ENCODE peak calls at places on chromosomes 2 and 18, in four cellular contexts. Y is AG08395, G is NCI-H510A treated with DMSO at 0.1 percent for 48 hours, S is Right ventricle myocardium superior. D is an unnamed sample.

GRCh38 chr18:34806527-34806926 is 96.4 kb downstream of the DTNA start:
- DNase-seq in Y (no peak), G (no peak), S (no peak), D (no peak)

GRCh38 chr2:78780321-78780720 is 245.2 kb upstream of the REG3G start:
- DNase-seq in Y (no peak), G (peak; percentile 36), S (no peak), D (peak; percentile 9)

GRCh38 chr2:140759431-140760156 is 1371.2 kb downstream of the LRP1B start:
- DNase-seq in Y (no peak), G (no peak), S (no peak), D (no peak)

GRCh38 chr2:172865422-172865821 is 129.8 kb downstream of the RAPGEF4 start:
- DNase-seq in Y (no peak), G (no peak), S (no peak), D (no peak)

GRCh38 chr2:44168684-44169154 is at the start of gene PPM1B:
- DNase-seq in Y (no peak), G (no peak), S (peak; percentile 100), D (no peak)

GRCh38 chr18:60027397-60027796 is 127.6 kb downstream of the PMAIP1 start:
- DNase-seq in Y (no peak), G (no peak), S (no peak), D (no peak)

GRCh38 chr2:220455389-220455788 is 828.0 kb downstream of the SLC4A3 start:
- DNase-seq in Y (peak; percentile 26), G (no peak), S (no peak), D (no peak)

GRCh38 chr2:187566266-187566665 is 12.0 kb upstream of the TFPI start:
- DNase-seq in Y (no peak), G (no peak), S (no peak), D (no peak)

GRCh38 chr2:58918138-58918537 is 677.0 kb upstream of the FANCL start:
- DNase-seq in Y (peak; percentile 35), G (no peak), S (no peak), D (no peak)

GRCh38 chr2:234218261-234219180 is 168.0 kb downstream of the SPP2 start:
- DNase-seq in Y (peak; percentile 24), G (no peak), S (no peak), D (peak; percentile 24)

D was measured in myocyte.